ENCODE peak calls at places on chromosomes 3 and 15, in five cellular contexts. O is stomach, A is RWPE2, N is mammary epithelial cell, Z is adrenal gland. I is an unnamed sample. For H3K4me1, the result is how much of the 10 kb centered on the place peaks cover.

GRCh38 chr3:107429330-107430181 is 52.3 kb downstream of the CCDC54 start:
- DNase-seq in A (no peak), N (peak), Z (peak), O (peak), I (peak)

GRCh38 chr3:196047391-196048030 is 34.4 kb downstream of the TFRC start:
- DNase-seq in O (no peak), Z (no peak), N (no peak), A (no peak), I (no peak)

GRCh38 chr3:101976473-101976872 is 127.2 kb downstream of the NFKBIZ start:
- DNase-seq in Z (no peak), O (no peak), N (no peak), A (no peak), I (no peak)

GRCh38 chr3:79558943-79559342 is 208.9 kb downstream of the ROBO1 start:
- DNase-seq in A (no peak), O (no peak), Z (no peak), N (no peak), I (no peak)

GRCh38 chr3:18247776-18248310 is 177.3 kb downstream of the SATB1 start:
- DNase-seq in N (no peak), O (no peak), A (no peak), Z (no peak), I (no peak)

GRCh38 chr3:48966876-48967361 is 23.1 kb upstream of the P4HTM start:
- DNase-seq in N (peak), O (no peak), A (no peak), Z (peak), I (no peak)

GRCh38 chr3:197023241-197023997 is 6.2 kb downstream of the MELTF start:
- DNase-seq in O (no peak), N (no peak), Z (peak), A (no peak), I (no peak)

GRCh38 chr3:150370129-150370602 is 37.9 kb upstream of the TSC22D2 start:
- DNase-seq in A (peak), Z (peak), N (peak), O (no peak), I (peak)

GRCh38 chr3:13030649-13031048 is 42.6 kb downstream of the IQSEC1 start:
- DNase-seq in N (no peak), O (no peak), A (no peak), Z (no peak), I (no peak)

GRCh38 chr3:101383656-101384055 is 63.3 kb upstream of the IMPG2 start:
- DNase-seq in N (no peak), Z (no peak), A (no peak), O (no peak), I (no peak)

GRCh38 chr15:57861805-57862586 is 155.5 kb downstream of the POLR2M start:
- DNase-seq in O (no peak), Z (no peak), A (no peak), N (peak), I (no peak)

GRCh38 chr15:27241942-27242341 is 271.0 kb downstream of the GABRG3 start:
- DNase-seq in N (no peak), O (no peak), A (no peak), Z (no peak), I (no peak)

GRCh38 chr15:76327191-76328105 is 9.1 kb upstream of the ISL2 start:
- DNase-seq in N (peak), O (no peak), Z (no peak), A (no peak), I (no peak)

GRCh38 chr3:66593978-66594377 is 93.2 kb upstream of the LRIG1 start:
- DNase-seq in Z (no peak), O (no peak), N (peak), A (no peak), I (no peak)

GRCh38 chr15:91517491-91518200 is 335.9 kb upstream of the SLCO3A1 start:
- DNase-seq in A (no peak), N (peak), Z (no peak), O (no peak), I (no peak)

GRCh38 chr15:34609102-34609501 is 25.7 kb upstream of the GOLGA8B start:
- DNase-seq in O (no peak), N (no peak), A (no peak), Z (no peak), I (no peak)

GRCh38 chr3:49415931-49416601 is 3.8 kb downstream of the TCTA start:
- DNase-seq in O (peak), Z (no peak), A (no peak), N (no peak), I (no peak)

GRCh38 chr3:114319453-114319852 is 25.6 kb downstream of the TIGIT start:
- DNase-seq in N (peak), A (no peak), Z (no peak), O (no peak), I (no peak)

GRCh38 chr3:39809995-39810595 is 686 bp downstream of the MYRIP start:
- DNase-seq in Z (no peak), N (no peak), A (no peak), O (peak), I (no peak)

GRCh38 chr3:128910006-128910405 is 30.6 kb downstream of the ACAD9 start:
- DNase-seq in O (no peak), A (no peak), N (no peak), Z (no peak), I (peak)
- TF ChIP-seq CTCF in O (no peak), A (no peak), N (no peak), Z (no peak), I (no peak)

GRCh38 chr15:89395461-89395875 is 60.8 kb upstream of the POLG start:
- DNase-seq in A (no peak), Z (peak), N (no peak), O (no peak), I (no peak)

GRCh38 chr15:89395996-89396395 is 61.4 kb upstream of the POLG start:
- DNase-seq in Z (no peak), N (peak), O (no peak), A (no peak), I (no peak)

GRCh38 chr15:89397653-89398023 is 63.0 kb upstream of the POLG start:
- DNase-seq in O (no peak), A (no peak), Z (no peak), N (no peak), I (no peak)

GRCh38 chr15:89399070-89399389 is 64.4 kb upstream of the POLG start:
- DNase-seq in A (no peak), N (no peak), Z (no peak), O (no peak), I (no peak)

DNA sequence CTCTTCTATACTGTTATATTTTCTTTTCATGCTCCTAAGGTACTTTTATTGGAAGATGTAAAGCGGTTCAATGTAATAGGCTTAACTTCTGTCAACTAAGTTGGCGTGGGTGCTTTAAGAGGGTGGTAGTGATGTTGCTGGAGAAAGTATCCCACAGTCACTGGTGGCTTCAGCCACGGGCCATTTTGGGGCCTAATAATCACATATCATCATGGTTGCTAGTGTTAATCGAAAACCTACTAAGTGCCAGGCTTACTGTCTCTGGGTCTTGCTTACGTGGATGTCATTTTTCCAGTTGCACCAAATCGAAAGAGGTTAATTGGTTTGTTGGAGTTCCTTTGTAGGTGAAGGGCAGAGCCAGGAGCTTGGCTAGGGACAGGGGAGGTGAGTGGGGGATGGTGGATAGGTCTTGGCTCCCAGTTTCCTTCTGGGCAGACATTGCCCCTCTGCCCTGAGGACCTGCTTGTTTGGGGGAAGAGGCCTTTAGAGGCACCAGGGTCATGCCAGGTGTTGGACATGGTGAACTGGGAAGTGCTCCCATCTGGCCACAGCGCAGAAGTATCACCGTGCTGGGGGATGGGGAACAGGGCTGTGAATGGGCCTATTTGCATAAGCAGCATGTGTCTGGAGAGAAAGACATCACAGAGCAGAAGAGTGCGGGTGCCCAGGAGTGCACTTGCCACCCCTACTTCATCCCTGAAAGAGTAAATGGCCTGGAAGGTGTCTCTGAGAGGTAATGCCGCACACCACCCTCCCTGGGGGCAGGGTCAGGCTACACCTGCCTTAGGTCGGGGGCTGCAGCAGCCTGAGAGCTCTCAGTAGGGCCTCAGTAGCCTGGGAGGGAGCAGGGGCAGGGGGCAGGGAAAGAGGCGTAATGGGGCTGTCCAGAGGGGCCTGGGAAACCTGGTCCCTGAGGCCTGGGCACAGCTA is 62.4 kb upstream of the POLG start:
- DNase-seq in O (no peak), A (no peak), N (no peak), Z (no peak), I (no peak)
- H3K27ac ChIP-seq in O (no peak), A (no peak), N (no peak), Z (no peak), I (no peak)

DNA sequence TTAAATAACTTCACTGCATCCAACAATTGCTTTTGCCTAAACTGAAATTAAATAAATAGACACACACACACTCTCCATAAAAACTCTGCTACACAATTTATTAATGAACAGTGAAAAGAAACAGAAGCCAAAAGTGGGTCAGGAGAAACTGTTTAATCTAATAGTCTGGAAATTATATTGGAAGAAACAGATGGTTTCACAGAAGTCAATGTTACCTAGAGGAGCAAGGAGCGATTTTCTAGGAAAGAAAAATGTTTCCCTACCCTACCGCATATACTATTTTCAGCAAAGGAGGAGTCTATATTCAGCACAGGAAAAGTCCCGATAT is 32.0 kb downstream of the RFTN1 start:
- DNase-seq in N (no peak), O (no peak), A (no peak), Z (no peak), I (no peak)
- H3K4me1 ChIP-seq in N (under half), O (under half), A (under half), Z (under half), I (under half)

GRCh38 chr3:119551525-119552063 is 7.8 kb downstream of the CD80 start:
- DNase-seq in O (no peak), N (no peak), A (no peak), Z (no peak), I (no peak)
- TF ChIP-seq CTCF in O (no peak), N (no peak), A (no peak), Z (no peak), I (no peak)

GRCh38 chr3:183541235-183541655 is 14.3 kb downstream of the KLHL6 start:
- DNase-seq in O (no peak), N (no peak), Z (no peak), A (no peak), I (no peak)

GRCh38 chr3:183542355-183542754 is 13.2 kb downstream of the KLHL6 start:
- DNase-seq in A (no peak), O (no peak), N (no peak), Z (no peak), I (no peak)

GRCh38 chr3:183539821-183540220 is 15.7 kb downstream of the KLHL6 start:
- DNase-seq in A (no peak), O (no peak), Z (no peak), N (peak), I (no peak)

GRCh38 chr3:183541738-183542137 is 13.8 kb downstream of the KLHL6 start:
- DNase-seq in O (no peak), N (no peak), Z (no peak), A (no peak), I (no peak)

GRCh38 chr3:183540501-183541234 is 14.8 kb downstream of the KLHL6 start:
- DNase-seq in N (no peak), A (no peak), O (no peak), Z (no peak), I (no peak)
- H3K27ac ChIP-seq in N (no peak), A (no peak), O (no peak), Z (no peak), I (no peak)

I was measured in gastrocnemius medialis.